ENCODE peak calls at places on chromosomes 6 and 20, in seven cellular contexts. One of them, this sample, is unnamed. For H3K36me3 and H3K4me1, the result is how much of the 10 kb centered on the place peaks cover.

GRCh38 chr6:135323202-135323668 is 142.1 kb downstream of the MYB start:
- DNase-seq in mucosa of descending colon: no peak
- DNase-seq in tibial nerve: no peak
- DNase-seq in lower lobe of right lung: no peak
- DNase-seq in tibial artery: no peak
- DNase-seq in neural progenitor cell: no peak
- DNase-seq in heart right ventricle: no peak
- DNase-seq in this sample: no peak

GRCh38 chr20:1853472-1853871 is 41.7 kb upstream of the SIRPA start:
- DNase-seq in mucosa of descending colon: no peak
- DNase-seq in tibial nerve: no peak
- DNase-seq in lower lobe of right lung: no peak
- DNase-seq in tibial artery: no peak
- DNase-seq in neural progenitor cell: no peak
- DNase-seq in heart right ventricle: no peak
- DNase-seq in this sample: no peak

GRCh38 chr6:144197919-144198318 is 47.6 kb downstream of the STX11 start:
- DNase-seq in mucosa of descending colon: no peak
- DNase-seq in tibial nerve: no peak
- DNase-seq in lower lobe of right lung: no peak
- DNase-seq in tibial artery: no peak
- DNase-seq in neural progenitor cell: no peak
- DNase-seq in heart right ventricle: no peak
- DNase-seq in this sample: no peak

GRCh38 chr6:63307581-63308246 is 12.1 kb downstream of the LGSN start:
- DNase-seq in mucosa of descending colon: peak
- DNase-seq in tibial nerve: no peak
- DNase-seq in lower lobe of right lung: no peak
- DNase-seq in tibial artery: no peak
- DNase-seq in neural progenitor cell: peak
- DNase-seq in heart right ventricle: no peak
- DNase-seq in this sample: peak

GRCh38 chr20:49228676-49229075 is 9.5 kb downstream of the DDX27 start:
- DNase-seq in mucosa of descending colon: no peak
- DNase-seq in tibial nerve: no peak
- DNase-seq in lower lobe of right lung: no peak
- DNase-seq in tibial artery: no peak
- DNase-seq in neural progenitor cell: no peak
- DNase-seq in heart right ventricle: no peak
- DNase-seq in this sample: no peak

GRCh38 chr6:151289399-151290007 is 49.7 kb downstream of the AKAP12 start:
- DNase-seq in mucosa of descending colon: no peak
- DNase-seq in tibial nerve: no peak
- DNase-seq in lower lobe of right lung: no peak
- DNase-seq in tibial artery: no peak
- DNase-seq in neural progenitor cell: no peak
- DNase-seq in heart right ventricle: no peak
- DNase-seq in this sample: no peak

GRCh38 chr20:61588356-61589054 is 336.4 kb downstream of the CDH4 start:
- DNase-seq in mucosa of descending colon: peak
- DNase-seq in tibial nerve: no peak
- DNase-seq in lower lobe of right lung: peak
- DNase-seq in tibial artery: no peak
- DNase-seq in neural progenitor cell: no peak
- DNase-seq in heart right ventricle: no peak
- DNase-seq in this sample: no peak

GRCh38 chr6:151286192-151286591 is 46.4 kb downstream of the AKAP12 start:
- DNase-seq in mucosa of descending colon: no peak
- DNase-seq in tibial nerve: no peak
- DNase-seq in lower lobe of right lung: no peak
- DNase-seq in tibial artery: no peak
- DNase-seq in neural progenitor cell: no peak
- DNase-seq in heart right ventricle: no peak
- DNase-seq in this sample: no peak

GRCh38 chr20:45104786-45105185 is 3.9 kb upstream of the KCNS1 start:
- DNase-seq in mucosa of descending colon: no peak
- DNase-seq in tibial nerve: no peak
- DNase-seq in lower lobe of right lung: no peak
- DNase-seq in tibial artery: no peak
- DNase-seq in neural progenitor cell: no peak
- DNase-seq in heart right ventricle: no peak
- DNase-seq in this sample: peak

GRCh38 chr6:117907600-117908245 is 659 bp downstream of the SLC35F1 start:
- DNase-seq in mucosa of descending colon: no peak
- DNase-seq in tibial nerve: no peak
- DNase-seq in lower lobe of right lung: peak
- DNase-seq in tibial artery: no peak
- DNase-seq in neural progenitor cell: peak
- DNase-seq in heart right ventricle: peak
- DNase-seq in this sample: peak

GRCh38 chr20:41499961-41500725 is 118.0 kb downstream of the CHD6 start:
- DNase-seq in mucosa of descending colon: no peak
- DNase-seq in tibial nerve: no peak
- DNase-seq in lower lobe of right lung: no peak
- DNase-seq in tibial artery: no peak
- DNase-seq in neural progenitor cell: no peak
- DNase-seq in heart right ventricle: no peak
- DNase-seq in this sample: no peak

GRCh38 chr20:13684566-13685222 is 46.0 kb upstream of the TASP1 start:
- DNase-seq in mucosa of descending colon: no peak
- DNase-seq in tibial nerve: no peak
- DNase-seq in lower lobe of right lung: no peak
- DNase-seq in tibial artery: no peak
- DNase-seq in neural progenitor cell: no peak
- DNase-seq in heart right ventricle: no peak
- DNase-seq in this sample: no peak

GRCh38 chr6:143150291-143150690 is 89.6 kb downstream of the AIG1 start:
- DNase-seq in mucosa of descending colon: no peak
- DNase-seq in tibial nerve: no peak
- DNase-seq in lower lobe of right lung: no peak
- DNase-seq in tibial artery: no peak
- DNase-seq in neural progenitor cell: no peak
- DNase-seq in heart right ventricle: no peak
- DNase-seq in this sample: no peak

GRCh38 chr20:33099842-33100538 is 20.5 kb downstream of the BPIFB4 start:
- DNase-seq in mucosa of descending colon: no peak
- DNase-seq in tibial nerve: no peak
- DNase-seq in lower lobe of right lung: no peak
- DNase-seq in tibial artery: no peak
- DNase-seq in neural progenitor cell: no peak
- DNase-seq in heart right ventricle: no peak
- DNase-seq in this sample: no peak

GRCh38 chr20:13220194-13220856 is 749 bp upstream of the ISM1 start:
- DNase-seq in mucosa of descending colon: peak
- DNase-seq in tibial nerve: peak
- DNase-seq in lower lobe of right lung: peak
- DNase-seq in tibial artery: peak
- DNase-seq in neural progenitor cell: peak
- DNase-seq in heart right ventricle: peak
- DNase-seq in this sample: peak

GRCh38 chr6:114541794-114542193 is 199.0 kb upstream of the HS3ST5 start:
- DNase-seq in mucosa of descending colon: no peak
- DNase-seq in tibial nerve: no peak
- DNase-seq in lower lobe of right lung: no peak
- DNase-seq in tibial artery: no peak
- DNase-seq in neural progenitor cell: no peak
- DNase-seq in heart right ventricle: no peak
- DNase-seq in this sample: no peak

GRCh38 chr6:132401120-132401940 is at the start of gene MOXD1:
- DNase-seq in mucosa of descending colon: peak
- DNase-seq in tibial nerve: no peak
- DNase-seq in lower lobe of right lung: no peak
- DNase-seq in tibial artery: no peak
- DNase-seq in neural progenitor cell: peak
- DNase-seq in heart right ventricle: peak
- DNase-seq in this sample: no peak

GRCh38 chr6:17877196-17877889 is 110.1 kb downstream of the KIF13A start:
- DNase-seq in mucosa of descending colon: no peak
- DNase-seq in tibial nerve: no peak
- DNase-seq in lower lobe of right lung: no peak
- DNase-seq in tibial artery: no peak
- DNase-seq in neural progenitor cell: no peak
- DNase-seq in heart right ventricle: no peak
- DNase-seq in this sample: peak

GRCh38 chr6:145814501-145815350 is at the start of gene FBXO30:
- DNase-seq in mucosa of descending colon: peak
- DNase-seq in tibial nerve: peak
- DNase-seq in lower lobe of right lung: peak
- DNase-seq in tibial artery: peak
- DNase-seq in neural progenitor cell: peak
- DNase-seq in heart right ventricle: peak
- DNase-seq in this sample: peak
- TF ChIP-seq CTCF in mucosa of descending colon: no peak
- TF ChIP-seq CTCF in tibial nerve: no peak
- TF ChIP-seq CTCF in lower lobe of right lung: no peak
- TF ChIP-seq CTCF in tibial artery: peak
- TF ChIP-seq CTCF in neural progenitor cell: peak
- TF ChIP-seq CTCF in heart right ventricle: peak
- TF ChIP-seq CTCF in this sample: peak

DNA sequence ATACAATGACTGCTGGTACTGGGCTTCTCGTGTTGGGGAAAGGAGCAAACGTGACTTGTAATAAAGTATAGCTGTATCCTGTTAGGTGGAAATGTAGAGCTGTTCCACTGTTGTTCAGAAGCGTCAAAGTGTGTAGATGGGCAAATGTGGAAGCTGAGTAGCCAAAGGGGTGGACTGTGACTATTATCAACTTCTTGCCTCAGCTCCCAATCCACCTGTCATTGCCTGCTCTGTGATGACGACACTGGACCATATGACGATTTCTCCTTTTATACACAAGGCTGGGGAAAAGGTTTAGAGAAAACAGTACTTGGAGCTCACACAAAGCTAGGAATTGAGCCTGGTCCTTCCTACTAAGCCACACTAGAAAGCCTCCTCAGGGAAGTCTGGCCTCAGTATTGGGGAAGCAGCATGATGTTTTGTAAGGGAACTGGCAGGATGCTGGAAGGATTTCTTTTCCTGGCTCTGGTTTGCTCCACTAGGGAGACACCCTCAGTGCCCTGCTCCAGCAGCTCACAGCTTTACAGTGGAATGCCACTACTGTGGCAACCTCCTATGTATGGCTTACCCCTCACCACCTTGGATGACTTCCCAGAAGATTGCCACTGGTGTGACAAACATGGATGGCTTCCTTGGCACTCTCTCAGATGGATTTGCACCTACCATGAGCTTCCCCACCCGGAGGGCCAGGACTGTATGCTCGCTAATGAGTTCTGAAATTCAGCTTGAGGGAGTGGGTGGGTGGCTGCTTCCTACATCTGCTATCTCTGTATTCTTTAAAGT is 20.0 kb downstream of the CD164 start:
- DNase-seq in mucosa of descending colon: no peak
- DNase-seq in tibial nerve: no peak
- DNase-seq in lower lobe of right lung: no peak
- DNase-seq in tibial artery: no peak
- DNase-seq in neural progenitor cell: no peak
- DNase-seq in heart right ventricle: no peak
- DNase-seq in this sample: no peak
- H3K36me3 ChIP-seq in mucosa of descending colon: under half
- H3K36me3 ChIP-seq in tibial nerve: half or more
- H3K36me3 ChIP-seq in lower lobe of right lung: half or more
- H3K36me3 ChIP-seq in tibial artery: under half
- H3K36me3 ChIP-seq in neural progenitor cell: under half
- H3K36me3 ChIP-seq in heart right ventricle: under half
- H3K36me3 ChIP-seq in this sample: under half

GRCh38 chr6:139742671-139743070 is 368.2 kb upstream of the CITED2 start:
- DNase-seq in mucosa of descending colon: no peak
- DNase-seq in tibial nerve: no peak
- DNase-seq in lower lobe of right lung: no peak
- DNase-seq in tibial artery: no peak
- DNase-seq in neural progenitor cell: no peak
- DNase-seq in heart right ventricle: no peak
- DNase-seq in this sample: peak
- H3K4me1 ChIP-seq in mucosa of descending colon: under half
- H3K4me1 ChIP-seq in tibial nerve: under half
- H3K4me1 ChIP-seq in lower lobe of right lung: under half
- H3K4me1 ChIP-seq in tibial artery: under half
- H3K4me1 ChIP-seq in neural progenitor cell: under half
- H3K4me1 ChIP-seq in heart right ventricle: under half
- H3K4me1 ChIP-seq in this sample: under half

DNA sequence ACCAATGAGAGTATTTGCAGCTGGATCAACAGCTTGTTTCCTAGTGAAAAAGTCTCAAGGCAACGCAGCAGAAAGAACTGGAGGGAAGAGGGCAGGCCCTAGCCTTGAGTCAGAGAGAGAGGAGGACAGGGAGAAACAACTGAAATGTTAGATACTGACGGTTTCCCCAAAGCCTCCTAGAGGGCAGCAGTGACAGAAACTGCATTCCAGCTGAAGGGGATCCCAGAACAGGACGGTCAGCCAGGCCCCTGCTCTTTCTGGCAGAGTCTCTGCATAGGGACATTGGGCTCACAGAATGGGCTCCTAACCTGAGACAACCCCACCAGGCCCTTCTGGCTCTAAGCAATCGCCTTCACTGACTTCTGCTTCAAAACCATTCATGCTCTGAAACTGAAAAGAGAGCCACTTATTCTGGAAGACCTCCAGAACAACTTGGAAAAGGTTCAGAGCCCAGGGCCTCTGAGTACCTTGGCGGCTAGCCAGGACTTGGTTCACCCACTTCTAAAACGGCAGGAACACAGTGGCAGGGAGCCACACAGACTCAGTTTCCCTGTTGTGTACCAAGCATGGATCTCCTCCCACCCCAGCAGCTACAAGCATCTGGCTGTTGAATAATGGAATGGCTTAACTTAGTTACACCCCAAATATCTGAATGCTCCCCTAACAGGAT is 72.9 kb downstream of the PSMB1 start:
- DNase-seq in mucosa of descending colon: peak
- DNase-seq in tibial nerve: no peak
- DNase-seq in lower lobe of right lung: no peak
- DNase-seq in tibial artery: no peak
- DNase-seq in neural progenitor cell: peak
- DNase-seq in heart right ventricle: no peak
- DNase-seq in this sample: no peak
- TF ChIP-seq CTCF in mucosa of descending colon: no peak
- TF ChIP-seq CTCF in tibial nerve: no peak
- TF ChIP-seq CTCF in lower lobe of right lung: no peak
- TF ChIP-seq CTCF in tibial artery: no peak
- TF ChIP-seq CTCF in neural progenitor cell: peak
- TF ChIP-seq CTCF in heart right ventricle: peak
- TF ChIP-seq CTCF in this sample: peak

GRCh38 chr20:17634666-17635319 is 47.2 kb downstream of the RRBP1 start:
- DNase-seq in mucosa of descending colon: no peak
- DNase-seq in tibial nerve: no peak
- DNase-seq in lower lobe of right lung: peak
- DNase-seq in tibial artery: no peak
- DNase-seq in neural progenitor cell: no peak
- DNase-seq in heart right ventricle: no peak
- DNase-seq in this sample: no peak
- H3K36me3 ChIP-seq in mucosa of descending colon: under half
- H3K36me3 ChIP-seq in tibial nerve: half or more
- H3K36me3 ChIP-seq in lower lobe of right lung: half or more
- H3K36me3 ChIP-seq in tibial artery: under half
- H3K36me3 ChIP-seq in neural progenitor cell: under half
- H3K36me3 ChIP-seq in heart right ventricle: under half
- H3K36me3 ChIP-seq in this sample: under half

DNA sequence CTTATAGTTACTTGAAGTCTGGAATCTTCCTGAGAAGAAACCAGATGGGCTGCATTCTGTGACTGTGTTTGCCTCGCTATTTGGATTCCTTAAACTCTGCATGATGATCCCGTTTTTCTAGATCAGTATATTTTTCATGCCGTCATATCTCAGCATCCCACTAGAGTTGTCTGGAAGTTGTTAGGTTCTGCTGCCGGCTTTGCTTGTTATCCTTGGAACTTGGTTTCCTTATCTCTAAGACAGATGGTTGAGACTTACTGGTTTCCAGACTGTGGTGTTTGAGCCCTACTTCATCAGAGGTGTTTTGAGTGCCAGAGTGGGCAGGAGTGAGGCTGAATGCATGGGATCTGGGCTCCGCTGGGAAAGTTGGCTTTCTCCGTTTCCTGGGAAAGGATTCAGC is 50.3 kb downstream of the CDS2 start:
- DNase-seq in mucosa of descending colon: no peak
- DNase-seq in tibial nerve: no peak
- DNase-seq in lower lobe of right lung: no peak
- DNase-seq in tibial artery: no peak
- DNase-seq in neural progenitor cell: no peak
- DNase-seq in heart right ventricle: no peak
- DNase-seq in this sample: no peak
- H3K4me1 ChIP-seq in mucosa of descending colon: under half
- H3K4me1 ChIP-seq in tibial nerve: under half
- H3K4me1 ChIP-seq in lower lobe of right lung: under half
- H3K4me1 ChIP-seq in tibial artery: under half
- H3K4me1 ChIP-seq in neural progenitor cell: under half
- H3K4me1 ChIP-seq in heart right ventricle: half or more
- H3K4me1 ChIP-seq in this sample: under half